ENCODE peak calls at places on chromosomes 2 and 18, in five cellular contexts. C is K562, H is HepG2, B is HCT116, K is SK-N-SH. P is an unnamed sample.

GRCh38 chr2:46404181-46404759 is 75.1 kb upstream of the TMEM247 start:
- DNase-seq in H (no peak), K (no peak), B (no peak), C (no peak), P (no peak)

GRCh38 chr2:101474752-101475384 is at the start of gene RFX8:
- DNase-seq in C (no peak), K (no peak), H (peak; percentile 53), B (no peak), P (no peak)

GRCh38 chr18:864872-865273 is 39.8 kb upstream of the ADCYAP1 start:
- DNase-seq in B (peak; percentile 73), C (peak; percentile 78), K (peak; percentile 60), H (peak; percentile 60), P (peak; percentile 11)

GRCh38 chr2:113171359-113172075 is 2.3 kb upstream of the PSD4 start:
- DNase-seq in B (no peak), K (no peak), C (no peak), H (no peak), P (no peak)

GRCh38 chr18:25497395-25497794 is 145.4 kb upstream of the ZNF521 start:
- DNase-seq in K (no peak), C (no peak), H (no peak), B (no peak), P (no peak)

GRCh38 chr2:11692966-11693521 is 23.0 kb upstream of the NTSR2 start:
- DNase-seq in B (peak; percentile 65), H (peak; percentile 84), C (peak; percentile 82), K (peak; percentile 84), P (peak; percentile 31)

GRCh38 chr2:94984964-94985575 is 40.4 kb upstream of the MAL start:
- DNase-seq in B (no peak), C (no peak), H (no peak), K (no peak), P (peak; percentile 68)

GRCh38 chr2:36729067-36729466 is 32.6 kb downstream of the VIT start:
- DNase-seq in H (no peak), C (no peak), K (no peak), B (no peak), P (no peak)

GRCh38 chr18:6962571-6963451 is 154.8 kb downstream of the LAMA1 start:
- DNase-seq in K (no peak), C (no peak), B (no peak), H (peak; percentile 53), P (no peak)

GRCh38 chr18:50706199-50706598 is 113.6 kb downstream of the MRO start:
- DNase-seq in B (no peak), C (no peak), K (no peak), H (no peak), P (no peak)

GRCh38 chr2:189143930-189144329 is 35.6 kb downstream of the COL5A2 start:
- DNase-seq in H (no peak), C (no peak), K (no peak), B (no peak), P (no peak)

GRCh38 chr18:35542356-35542755 is 39.2 kb upstream of the GALNT1 start:
- DNase-seq in B (no peak), C (no peak), H (no peak), K (no peak), P (no peak)

GRCh38 chr2:47999512-47999911 is 93.2 kb upstream of the FBXO11 start:
- DNase-seq in B (no peak), H (no peak), K (no peak), C (no peak), P (no peak)

GRCh38 chr2:47996808-47997207 is 90.5 kb upstream of the FBXO11 start:
- DNase-seq in H (peak; percentile 33), K (no peak), B (no peak), C (no peak), P (no peak)

GRCh38 chr2:48006094-48006493 is 99.8 kb upstream of the FBXO11 start:
- DNase-seq in H (no peak), K (no peak), B (no peak), C (peak; percentile 32), P (no peak)

GRCh38 chr2:48001498-48001897 is 95.2 kb upstream of the FBXO11 start:
- DNase-seq in C (no peak), B (no peak), H (no peak), K (no peak), P (no peak)
- TF ChIP-seq JUND in C (no peak), B (no peak), H (no peak), K (no peak), P (no peak)

DNA sequence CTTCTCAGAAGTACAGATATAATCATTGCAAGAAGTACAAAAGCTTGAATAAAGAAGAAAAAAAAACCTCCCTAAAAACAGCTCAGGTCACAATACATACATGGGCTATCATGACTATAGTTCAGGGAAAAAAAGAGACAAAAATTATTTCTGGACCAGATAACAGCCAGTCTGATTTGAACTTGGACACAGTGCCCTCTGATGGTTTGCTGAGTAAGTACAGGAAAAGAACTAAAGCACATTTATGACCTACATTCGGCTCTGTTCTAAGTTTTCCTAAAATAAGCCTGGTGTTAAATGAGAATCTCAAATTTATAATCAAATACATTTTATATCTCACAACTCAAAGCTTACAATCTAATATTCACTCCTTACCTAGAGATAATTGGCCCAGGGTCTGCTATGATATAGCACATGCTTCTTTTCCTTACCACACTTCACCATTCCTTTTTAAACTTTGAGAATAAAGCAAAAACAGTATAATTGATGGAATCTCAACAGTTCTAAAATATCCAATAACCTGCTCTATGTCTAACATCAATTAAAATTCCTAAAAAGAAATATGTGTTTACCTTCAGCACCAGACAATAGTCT is 81.1 kb downstream of the RAPH1 start:
- DNase-seq in C (peak; percentile 43), K (peak; percentile 52), B (peak; percentile 45), H (peak; percentile 61), P (peak; percentile 5)
- TF ChIP-seq JUND in C (no peak), K (no peak), B (no peak), H (no peak), P (no peak)

GRCh38 chr18:79496978-79497637 is 101.4 kb downstream of the NFATC1 start:
- DNase-seq in K (no peak), H (no peak), B (no peak), C (no peak), P (no peak)
- TF ChIP-seq JUND in K (no peak), H (no peak), B (no peak), C (no peak), P (no peak)

GRCh38 chr2:240929364-240930095 is 23.4 kb downstream of the CROCC2 start:
- DNase-seq in K (peak; percentile 11), B (no peak), H (no peak), C (no peak), P (no peak)
- TF ChIP-seq JUND in K (no peak), B (no peak), H (no peak), C (no peak), P (no peak)

GRCh38 chr18:43141208-43141607 is 25.7 kb upstream of the RIT2 start:
- DNase-seq in C (no peak), K (peak; percentile 25), H (no peak), B (no peak), P (no peak)
- TF ChIP-seq JUND in C (no peak), K (no peak), H (no peak), B (no peak), P (no peak)

DNA sequence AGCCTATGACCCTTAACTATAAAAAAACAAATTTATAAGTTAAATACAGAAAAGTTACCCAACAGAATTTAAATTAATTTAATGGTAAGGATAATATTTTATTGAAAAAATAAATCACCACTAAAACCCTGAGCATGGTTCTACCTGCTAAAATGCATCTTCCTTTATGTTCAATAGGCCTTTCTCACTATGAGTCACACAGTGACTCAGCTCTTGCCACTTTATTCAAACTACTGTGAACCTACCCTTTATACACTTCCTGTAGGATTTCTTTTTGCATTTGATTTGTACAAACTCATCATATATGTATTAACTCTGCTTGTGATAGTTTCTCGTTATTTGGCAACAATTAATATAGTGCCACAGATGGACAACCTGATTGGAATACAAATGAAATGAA is 55.0 kb upstream of the COBLL1 start:
- DNase-seq in C (no peak), B (peak; percentile 24), H (peak; percentile 63), K (no peak), P (no peak)
- TF ChIP-seq JUND in C (no peak), B (peak; percentile 85), H (no peak), K (peak; percentile 91), P (no peak)

GRCh38 chr18:79792988-79793355 is 4.8 kb upstream of the KCNG2 start:
- DNase-seq in K (no peak), B (no peak), H (no peak), C (no peak), P (no peak)

GRCh38 chr18:79796531-79797390 is 977 bp upstream of the KCNG2 start:
- DNase-seq in C (no peak), H (no peak), B (no peak), K (no peak), P (peak; percentile 6)

GRCh38 chr18:79796016-79796415 is 1.7 kb upstream of the KCNG2 start:
- DNase-seq in C (no peak), B (no peak), K (no peak), H (no peak), P (no peak)

GRCh38 chr18:79795446-79795845 is 2.3 kb upstream of the KCNG2 start:
- DNase-seq in B (no peak), C (no peak), K (no peak), H (peak; percentile 84), P (no peak)

GRCh38 chr18:79794851-79795250 is 2.9 kb upstream of the KCNG2 start:
- DNase-seq in H (no peak), C (no peak), K (no peak), B (no peak), P (no peak)
- TF ChIP-seq JUND in H (no peak), C (no peak), K (no peak), B (no peak), P (no peak)

GRCh38 chr18:3821524-3821923 is 371.6 kb downstream of the TGIF1 start:
- DNase-seq in H (no peak), C (no peak), B (no peak), K (no peak), P (no peak)
- TF ChIP-seq JUND in H (no peak), C (no peak), B (no peak), K (no peak), P (no peak)